ENCODE peak calls at places on chromosomes 4 and X, in six cellular contexts. One of them, this sample, is unnamed.

GRCh38 chr4:97404876-97405523 is 738.3 kb downstream of the STPG2 start:
- DNase-seq in body of pancreas: no peak
- DNase-seq in stomach: no peak
- DNase-seq in pancreas: no peak
- DNase-seq in mucosa of descending colon: no peak
- DNase-seq in fibroblast of lung: no peak
- DNase-seq in this sample: no peak

GRCh38 chrX:29044802-29045201 is 457.6 kb downstream of the IL1RAPL1 start:
- DNase-seq in body of pancreas: no peak
- DNase-seq in stomach: no peak
- DNase-seq in pancreas: no peak
- DNase-seq in mucosa of descending colon: no peak
- DNase-seq in fibroblast of lung: peak; percentile 8
- DNase-seq in this sample: no peak

GRCh38 chr4:42501624-42502401 is 104.5 kb downstream of the SHISA3 start:
- DNase-seq in body of pancreas: no peak
- DNase-seq in stomach: no peak
- DNase-seq in pancreas: no peak
- DNase-seq in mucosa of descending colon: no peak
- DNase-seq in fibroblast of lung: no peak
- DNase-seq in this sample: no peak

GRCh38 chr4:116020141-116020722 is 906.8 kb upstream of the NDST4 start:
- DNase-seq in body of pancreas: no peak
- DNase-seq in stomach: no peak
- DNase-seq in pancreas: no peak
- DNase-seq in mucosa of descending colon: no peak
- DNase-seq in fibroblast of lung: no peak
- DNase-seq in this sample: no peak

GRCh38 chr4:65046496-65047101 is 623.7 kb downstream of the EPHA5 start:
- DNase-seq in body of pancreas: peak; percentile 5
- DNase-seq in stomach: no peak
- DNase-seq in pancreas: no peak
- DNase-seq in mucosa of descending colon: no peak
- DNase-seq in fibroblast of lung: peak; percentile 77
- DNase-seq in this sample: no peak

GRCh38 chr4:173074501-173074946 is 94.1 kb upstream of the GALNT7 start:
- DNase-seq in body of pancreas: peak; percentile 69
- DNase-seq in stomach: peak; percentile 37
- DNase-seq in pancreas: peak; percentile 56
- DNase-seq in mucosa of descending colon: no peak
- DNase-seq in fibroblast of lung: peak; percentile 97
- DNase-seq in this sample: no peak

GRCh38 chr4:23297327-23297726 is 592.5 kb downstream of the PPARGC1A start:
- DNase-seq in body of pancreas: no peak
- DNase-seq in stomach: no peak
- DNase-seq in pancreas: no peak
- DNase-seq in mucosa of descending colon: no peak
- DNase-seq in fibroblast of lung: no peak
- DNase-seq in this sample: no peak

GRCh38 chr4:11765849-11766453 is 337.3 kb upstream of the HS3ST1 start:
- DNase-seq in body of pancreas: peak; percentile 16
- DNase-seq in stomach: no peak
- DNase-seq in pancreas: no peak
- DNase-seq in mucosa of descending colon: no peak
- DNase-seq in fibroblast of lung: peak; percentile 32
- DNase-seq in this sample: no peak

GRCh38 chr4:53015681-53016080 is 153.6 kb downstream of the RASL11B start:
- DNase-seq in body of pancreas: peak; percentile 43
- DNase-seq in stomach: no peak
- DNase-seq in pancreas: no peak
- DNase-seq in mucosa of descending colon: no peak
- DNase-seq in fibroblast of lung: peak; percentile 55
- DNase-seq in this sample: no peak

GRCh38 chrX:68186552-68187262 is 246.6 kb downstream of the OPHN1 start:
- DNase-seq in body of pancreas: no peak
- DNase-seq in stomach: no peak
- DNase-seq in pancreas: no peak
- DNase-seq in mucosa of descending colon: no peak
- DNase-seq in fibroblast of lung: peak; percentile 17
- DNase-seq in this sample: no peak

GRCh38 chr4:122746485-122746965 is 14.0 kb downstream of the BBS12 start:
- DNase-seq in body of pancreas: no peak
- DNase-seq in stomach: no peak
- DNase-seq in pancreas: no peak
- DNase-seq in mucosa of descending colon: no peak
- DNase-seq in fibroblast of lung: no peak
- DNase-seq in this sample: no peak

GRCh38 chr4:154344686-154345085 is 146.9 kb downstream of the DCHS2 start:
- DNase-seq in body of pancreas: no peak
- DNase-seq in stomach: no peak
- DNase-seq in pancreas: no peak
- DNase-seq in mucosa of descending colon: no peak
- DNase-seq in fibroblast of lung: no peak
- DNase-seq in this sample: no peak

GRCh38 chrX:12825801-12826200 is 34.6 kb downstream of the PRPS2 start:
- DNase-seq in body of pancreas: no peak
- DNase-seq in stomach: no peak
- DNase-seq in pancreas: no peak
- DNase-seq in mucosa of descending colon: no peak
- DNase-seq in fibroblast of lung: peak; percentile 62
- DNase-seq in this sample: no peak

GRCh38 chrX:139890991-139891700 is 41.7 kb downstream of the ATP11C start:
- DNase-seq in body of pancreas: no peak
- DNase-seq in stomach: no peak
- DNase-seq in pancreas: no peak
- DNase-seq in mucosa of descending colon: no peak
- DNase-seq in fibroblast of lung: peak; percentile 80
- DNase-seq in this sample: no peak

GRCh38 chr4:132707955-132708354 is 441.1 kb upstream of the PCDH10 start:
- DNase-seq in body of pancreas: no peak
- DNase-seq in stomach: no peak
- DNase-seq in pancreas: no peak
- DNase-seq in mucosa of descending colon: no peak
- DNase-seq in fibroblast of lung: no peak
- DNase-seq in this sample: no peak

GRCh38 chrX:42804524-42804923 is 26.6 kb upstream of the PPP1R2C start:
- DNase-seq in body of pancreas: no peak
- DNase-seq in stomach: no peak
- DNase-seq in pancreas: no peak
- DNase-seq in mucosa of descending colon: no peak
- DNase-seq in fibroblast of lung: no peak
- DNase-seq in this sample: no peak

GRCh38 chr4:91958651-91959050 is 345.1 kb upstream of the GRID2 start:
- DNase-seq in body of pancreas: no peak
- DNase-seq in stomach: no peak
- DNase-seq in pancreas: no peak
- DNase-seq in mucosa of descending colon: no peak
- DNase-seq in fibroblast of lung: peak; percentile 76
- DNase-seq in this sample: no peak

GRCh38 chr4:144634978-144635747 is 10.8 kb upstream of the HHIP start:
- DNase-seq in body of pancreas: no peak
- DNase-seq in stomach: no peak
- DNase-seq in pancreas: no peak
- DNase-seq in mucosa of descending colon: no peak
- DNase-seq in fibroblast of lung: no peak
- DNase-seq in this sample: no peak

GRCh38 chr4:128770807-128771206 is 38.7 kb upstream of the JADE1 start:
- DNase-seq in body of pancreas: no peak
- DNase-seq in stomach: no peak
- DNase-seq in pancreas: no peak
- DNase-seq in mucosa of descending colon: no peak
- DNase-seq in fibroblast of lung: peak; percentile 38
- DNase-seq in this sample: no peak

GRCh38 chr4:87032884-87033533 is 98.2 kb downstream of the AFF1 start:
- DNase-seq in body of pancreas: no peak
- DNase-seq in stomach: no peak
- DNase-seq in pancreas: no peak
- DNase-seq in mucosa of descending colon: no peak
- DNase-seq in fibroblast of lung: peak; percentile 82
- DNase-seq in this sample: no peak

GRCh38 chr4:6460876-6461275 is 11.5 kb downstream of the PPP2R2C start:
- DNase-seq in body of pancreas: no peak
- DNase-seq in stomach: peak; percentile 3
- DNase-seq in pancreas: no peak
- DNase-seq in mucosa of descending colon: no peak
- DNase-seq in fibroblast of lung: no peak
- DNase-seq in this sample: peak; percentile 46

GRCh38 chr4:183840311-183840710 is 64.8 kb upstream of the STOX2 start:
- DNase-seq in body of pancreas: peak; percentile 88
- DNase-seq in stomach: peak; percentile 88
- DNase-seq in pancreas: peak; percentile 64
- DNase-seq in mucosa of descending colon: peak; percentile 78
- DNase-seq in fibroblast of lung: peak; percentile 64
- DNase-seq in this sample: peak; percentile 85

GRCh38 chr4:137861682-137862081 is 329.4 kb upstream of the PCDH18 start:
- DNase-seq in body of pancreas: no peak
- DNase-seq in stomach: no peak
- DNase-seq in pancreas: no peak
- DNase-seq in mucosa of descending colon: no peak
- DNase-seq in fibroblast of lung: no peak
- DNase-seq in this sample: no peak

GRCh38 chr4:121738780-121739547 is 26.0 kb downstream of the SMIM43 start:
- DNase-seq in body of pancreas: no peak
- DNase-seq in stomach: no peak
- DNase-seq in pancreas: no peak
- DNase-seq in mucosa of descending colon: no peak
- DNase-seq in fibroblast of lung: peak; percentile 79
- DNase-seq in this sample: no peak

GRCh38 chr4:105306158-105306781 is 159.6 kb downstream of the TET2 start:
- DNase-seq in body of pancreas: no peak
- DNase-seq in stomach: no peak
- DNase-seq in pancreas: no peak
- DNase-seq in mucosa of descending colon: no peak
- DNase-seq in fibroblast of lung: peak; percentile 13
- DNase-seq in this sample: no peak

GRCh38 chr4:3293410-3294391 is 880 bp downstream of the RGS12 start:
- DNase-seq in body of pancreas: no peak
- DNase-seq in stomach: peak; percentile 22
- DNase-seq in pancreas: no peak
- DNase-seq in mucosa of descending colon: peak; percentile 69
- DNase-seq in fibroblast of lung: no peak
- DNase-seq in this sample: peak; percentile 85

GRCh38 chr4:2101346-2102044 is 42.4 kb downstream of the NAT8L start:
- DNase-seq in body of pancreas: no peak
- DNase-seq in stomach: no peak
- DNase-seq in pancreas: no peak
- DNase-seq in mucosa of descending colon: no peak
- DNase-seq in fibroblast of lung: peak; percentile 23
- DNase-seq in this sample: no peak

GRCh38 chr4:88419874-88420273 is 37.0 kb upstream of the HERC5 start:
- DNase-seq in body of pancreas: no peak
- DNase-seq in stomach: no peak
- DNase-seq in pancreas: no peak
- DNase-seq in mucosa of descending colon: no peak
- DNase-seq in fibroblast of lung: no peak
- DNase-seq in this sample: no peak
- TF ChIP-seq CTCF in body of pancreas: no peak
- TF ChIP-seq CTCF in stomach: no peak
- TF ChIP-seq CTCF in pancreas: no peak
- TF ChIP-seq CTCF in mucosa of descending colon: no peak
- TF ChIP-seq CTCF in fibroblast of lung: no peak
- TF ChIP-seq CTCF in this sample: no peak

DNA sequence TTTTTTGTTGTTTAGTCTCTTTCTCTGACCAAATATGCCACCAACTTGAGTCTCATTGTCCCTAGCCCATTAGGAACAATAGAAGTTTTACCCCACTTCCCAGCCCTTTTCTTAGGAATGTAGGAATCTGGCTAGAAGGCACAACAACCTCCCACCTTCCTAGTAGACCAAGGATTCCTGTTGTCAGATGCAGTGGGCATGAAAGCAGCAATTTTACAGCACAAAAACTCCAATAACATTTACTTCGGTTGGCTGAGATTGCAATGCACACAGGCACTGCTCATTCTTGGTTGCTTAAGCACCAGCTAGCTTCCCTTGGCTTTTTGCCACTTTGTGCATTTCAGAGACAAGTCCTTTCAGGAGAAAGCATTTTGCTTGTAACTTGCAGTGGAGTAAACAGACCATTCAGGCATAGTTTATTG is 312.8 kb downstream of the TENM3 start:
- DNase-seq in body of pancreas: no peak
- DNase-seq in stomach: no peak
- DNase-seq in pancreas: no peak
- DNase-seq in mucosa of descending colon: no peak
- DNase-seq in fibroblast of lung: peak; percentile 92
- DNase-seq in this sample: no peak
- H3K4me1 ChIP-seq in body of pancreas: no peaks in the 10 kb centered on the region
- H3K4me1 ChIP-seq in stomach: peaks cover 8% of the 10 kb centered on the region
- H3K4me1 ChIP-seq in pancreas: no peaks in the 10 kb centered on the region
- H3K4me1 ChIP-seq in mucosa of descending colon: no peaks in the 10 kb centered on the region
- H3K4me1 ChIP-seq in fibroblast of lung: no peaks in the 10 kb centered on the region
- H3K4me1 ChIP-seq in this sample: no peaks in the 10 kb centered on the region

DNA sequence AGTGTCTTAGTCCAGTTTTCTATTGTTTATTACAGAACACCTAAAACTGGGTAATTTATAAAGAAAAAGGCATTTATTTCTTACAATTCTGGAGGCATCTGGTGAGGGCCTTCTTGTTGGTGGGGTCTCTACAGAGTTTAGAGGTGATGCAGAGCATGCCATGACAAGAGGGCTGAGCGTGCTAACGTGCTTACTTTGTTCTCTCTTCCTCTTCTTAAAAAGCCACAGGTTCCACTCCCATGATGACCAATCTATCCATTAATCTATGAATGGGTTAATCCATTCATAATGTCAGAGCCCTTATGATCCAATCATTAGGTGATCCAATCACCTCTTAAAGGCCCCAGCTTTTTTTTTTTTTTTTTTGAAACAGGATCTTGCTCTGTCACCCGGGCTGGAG is 291.5 kb upstream of the GALNTL6 start:
- DNase-seq in body of pancreas: no peak
- DNase-seq in stomach: no peak
- DNase-seq in pancreas: no peak
- DNase-seq in mucosa of descending colon: no peak
- DNase-seq in fibroblast of lung: no peak
- DNase-seq in this sample: no peak
- TF ChIP-seq CTCF in body of pancreas: no peak
- TF ChIP-seq CTCF in stomach: no peak
- TF ChIP-seq CTCF in pancreas: no peak
- TF ChIP-seq CTCF in mucosa of descending colon: no peak
- TF ChIP-seq CTCF in fibroblast of lung: no peak
- TF ChIP-seq CTCF in this sample: no peak

GRCh38 chr4:108013332-108013731 is 23.6 kb downstream of the HADH start:
- DNase-seq in body of pancreas: no peak
- DNase-seq in stomach: no peak
- DNase-seq in pancreas: no peak
- DNase-seq in mucosa of descending colon: no peak
- DNase-seq in fibroblast of lung: no peak
- DNase-seq in this sample: no peak

GRCh38 chr4:108008721-108009120 is 19.0 kb downstream of the HADH start:
- DNase-seq in body of pancreas: no peak
- DNase-seq in stomach: no peak
- DNase-seq in pancreas: no peak
- DNase-seq in mucosa of descending colon: no peak
- DNase-seq in fibroblast of lung: peak; percentile 68
- DNase-seq in this sample: no peak

GRCh38 chr4:108007984-108008383 is 18.3 kb downstream of the HADH start:
- DNase-seq in body of pancreas: no peak
- DNase-seq in stomach: no peak
- DNase-seq in pancreas: no peak
- DNase-seq in mucosa of descending colon: no peak
- DNase-seq in fibroblast of lung: no peak
- DNase-seq in this sample: no peak

GRCh38 chr4:108013955-108014354 is 24.3 kb downstream of the HADH start:
- DNase-seq in body of pancreas: no peak
- DNase-seq in stomach: no peak
- DNase-seq in pancreas: no peak
- DNase-seq in mucosa of descending colon: no peak
- DNase-seq in fibroblast of lung: no peak
- DNase-seq in this sample: no peak

GRCh38 chr4:108010167-108010566 is 20.5 kb downstream of the HADH start:
- DNase-seq in body of pancreas: no peak
- DNase-seq in stomach: no peak
- DNase-seq in pancreas: no peak
- DNase-seq in mucosa of descending colon: no peak
- DNase-seq in fibroblast of lung: peak; percentile 89
- DNase-seq in this sample: no peak
- H3K4me1 ChIP-seq in body of pancreas: no peaks in the 10 kb centered on the region
- H3K4me1 ChIP-seq in stomach: peaks cover 14% of the 10 kb centered on the region
- H3K4me1 ChIP-seq in pancreas: no peaks in the 10 kb centered on the region
- H3K4me1 ChIP-seq in mucosa of descending colon: no peaks in the 10 kb centered on the region
- H3K4me1 ChIP-seq in fibroblast of lung: peaks cover 6% of the 10 kb centered on the region
- H3K4me1 ChIP-seq in this sample: no peaks in the 10 kb centered on the region

This sample was measured in spleen.